ENCODE peak calls at places on chromosomes 5 and 9, in eight cellular contexts. B is HEK293T; F is NCI-H526 treated with DMSO at 0.1 percent for 48 hours; Z is activated naive CD4-positive, alpha-beta T cell; M is retina; K is HT-29; D is stimulated activated naive B cell treated with anti-CD40 and anti-IgM and Interleukin-4, amounts not matched to agents 10 μg/mL and 1 μg/mL and 100 μg/mL, for 72 hours; E is colonic mucosa. G is an unnamed sample.

GRCh38 chr5:54739371-54739770 is 221.8 kb downstream of the SNX18 start:
- DNase-seq in B (no peak), F (no peak), Z (no peak), M (no peak), K (no peak), D (no peak), E (no peak), G (no peak)

GRCh38 chr5:173757817-173758216 is 130.3 kb upstream of the CPEB4 start:
- DNase-seq in B (no peak), F (no peak), Z (no peak), M (peak; percentile 70), K (no peak), D (no peak), E (no peak), G (no peak)

GRCh38 chr9:107711528-107711927 is 222.0 kb upstream of the KLF4 start:
- DNase-seq in B (no peak), F (no peak), Z (no peak), M (no peak), K (peak; percentile 92), D (no peak), E (peak; percentile 89), G (no peak)

GRCh38 chr5:177194278-177194677 is 60.7 kb downstream of the NSD1 start:
- DNase-seq in B (no peak), F (no peak), Z (no peak), M (no peak), K (peak; percentile 48), D (no peak), E (no peak), G (no peak)

GRCh38 chr5:131324311-131324710 is 60.5 kb downstream of the CDC42SE2 start:
- DNase-seq in B (no peak), F (no peak), Z (no peak), M (peak; percentile 18), K (no peak), D (no peak), E (no peak), G (no peak)

GRCh38 chr9:73039253-73039915 is 86.5 kb upstream of the ALDH1A1 start:
- DNase-seq in B (no peak), F (no peak), Z (no peak), M (no peak), K (no peak), D (no peak), E (peak; percentile 28), G (no peak)

GRCh38 chr5:121870489-121870888 is 18.8 kb downstream of the FTMT start:
- DNase-seq in B (no peak), F (peak; percentile 3), Z (no peak), M (no peak), K (peak; percentile 18), D (no peak), E (no peak), G (no peak)

GRCh38 chr5:61697811-61698587 is 365.9 kb downstream of the ZSWIM6 start:
- DNase-seq in B (no peak), F (no peak), Z (no peak), M (no peak), K (no peak), D (no peak), E (no peak), G (no peak)

GRCh38 chr9:135647897-135648296 is 8.6 kb upstream of the GLT6D1 start:
- DNase-seq in B (no peak), F (no peak), Z (no peak), M (no peak), K (no peak), D (no peak), E (no peak), G (no peak)

GRCh38 chr5:171495122-171495700 is 75.8 kb downstream of the FGF18 start:
- DNase-seq in B (no peak), F (no peak), Z (no peak), M (no peak), K (no peak), D (no peak), E (no peak), G (no peak)

GRCh38 chr5:89556215-89557009 is 673.4 kb upstream of the MEF2C start:
- DNase-seq in B (no peak), F (no peak), Z (no peak), M (no peak), K (peak; percentile 64), D (no peak), E (no peak), G (no peak)

GRCh38 chr9:16246785-16247184 is 623.7 kb downstream of the BNC2 start:
- DNase-seq in B (no peak), F (no peak), Z (no peak), M (no peak), K (no peak), D (no peak), E (no peak), G (no peak)

GRCh38 chr5:103397996-103398581 is 139.5 kb downstream of the MACIR start:
- DNase-seq in B (no peak), F (no peak), Z (no peak), M (no peak), K (no peak), D (no peak), E (no peak), G (no peak)

GRCh38 chr5:101995585-101995984 is 300.5 kb downstream of the SLCO4C1 start:
- DNase-seq in B (no peak), F (no peak), Z (no peak), M (no peak), K (peak; percentile 93), D (no peak), E (peak; percentile 32), G (no peak)

GRCh38 chr9:136525841-136526499 is 19.9 kb downstream of the NOTCH1 start:
- DNase-seq in B (no peak), F (peak; percentile 30), Z (no peak), M (peak; percentile 83), K (peak; percentile 77), D (no peak), E (peak; percentile 64), G (no peak)

GRCh38 chr5:10354048-10354872 is 765 bp downstream of the MARCHF6 start:
- DNase-seq in B (peak; percentile 20), F (peak; percentile 44), Z (peak; percentile 20), M (peak; percentile 80), K (peak; percentile 70), D (peak; percentile 56), E (peak; percentile 69), G (peak; percentile 64)

GRCh38 chr5:123035320-123035949 is 1.1 kb downstream of the PPIC start:
- DNase-seq in B (peak; percentile 54), F (no peak), Z (no peak), M (peak; percentile 35), K (peak; percentile 79), D (peak; percentile 11), E (peak; percentile 70), G (no peak)

GRCh38 chr9:73684601-73685000 is 532.9 kb downstream of the ANXA1 start:
- DNase-seq in B (no peak), F (no peak), Z (no peak), M (no peak), K (no peak), D (no peak), E (no peak), G (no peak)

GRCh38 chr9:109440797-109441287 is 57.3 kb downstream of the PTPN3 start:
- DNase-seq in B (peak; percentile 79), F (peak; percentile 35), Z (no peak), M (peak; percentile 58), K (peak; percentile 83), D (peak; percentile 54), E (peak; percentile 50), G (peak; percentile 48)

GRCh38 chr5:170216262-170216864 is 16.4 kb upstream of the C5orf58 start:
- DNase-seq in B (peak; percentile 68), F (peak; percentile 55), Z (no peak), M (peak; percentile 52), K (peak; percentile 37), D (no peak), E (no peak), G (no peak)

GRCh38 chr5:159166416-159166815 is 42.9 kb downstream of the RNF145 start:
- DNase-seq in B (no peak), F (no peak), Z (no peak), M (no peak), K (no peak), D (no peak), E (no peak), G (no peak)

GRCh38 chr9:111525056-111525977 is at the start of gene ZNF483:
- DNase-seq in B (peak; percentile 66), F (peak; percentile 62), Z (peak; percentile 38), M (peak; percentile 94), K (no peak), D (peak; percentile 49), E (peak; percentile 72), G (peak; percentile 79)

GRCh38 chr5:78855026-78855425 is 130.1 kb downstream of the ARSB start:
- DNase-seq in B (no peak), F (no peak), Z (no peak), M (no peak), K (no peak), D (no peak), E (no peak), G (no peak)

GRCh38 chr9:138119202-138120027 is 241.8 kb downstream of the CACNA1B start:
- DNase-seq in B (no peak), F (no peak), Z (no peak), M (no peak), K (no peak), D (no peak), E (no peak), G (no peak)

GRCh38 chr5:124806026-124806856 is 59.8 kb upstream of the ZNF608 start:
- DNase-seq in B (peak; percentile 79), F (peak; percentile 81), Z (no peak), M (peak; percentile 84), K (peak; percentile 86), D (no peak), E (peak; percentile 89), G (peak; percentile 88)

GRCh38 chr5:116759860-116760644 is 185.4 kb upstream of the SEMA6A start:
- DNase-seq in B (no peak), F (no peak), Z (no peak), M (peak; percentile 85), K (no peak), D (no peak), E (no peak), G (no peak)

GRCh38 chr5:154780128-154780527 is 25.0 kb downstream of the LARP1 start:
- DNase-seq in B (no peak), F (no peak), Z (no peak), M (no peak), K (no peak), D (no peak), E (no peak), G (no peak)

GRCh38 chr5:67809589-67809988 is 406.0 kb upstream of the PIK3R1 start:
- DNase-seq in B (no peak), F (no peak), Z (no peak), M (no peak), K (peak; percentile 30), D (no peak), E (no peak), G (peak; percentile 44)

GRCh38 chr9:21974542-21975409 is 19.4 kb downstream of the CDKN2A start:
- DNase-seq in B (peak; percentile 74), F (peak; percentile 88), Z (no peak), M (peak; percentile 77), K (no peak), D (no peak), E (no peak), G (no peak)

GRCh38 chr9:116594552-116594951 is 92.6 kb upstream of the TRIM32 start:
- DNase-seq in B (no peak), F (no peak), Z (no peak), M (no peak), K (no peak), D (no peak), E (no peak), G (no peak)

GRCh38 chr9:124218438-124219289 is 39.1 kb upstream of the NEK6 start:
- DNase-seq in B (no peak), F (no peak), Z (no peak), M (no peak), K (peak; percentile 69), D (peak; percentile 90), E (peak; percentile 80), G (no peak)

GRCh38 chr5:139268364-139269202 is 25.0 kb upstream of the MATR3 start:
- DNase-seq in B (no peak), F (no peak), Z (no peak), M (no peak), K (no peak), D (no peak), E (no peak), G (no peak)

GRCh38 chr5:147685991-147686390 is 96.5 kb downstream of the JAKMIP2 start:
- DNase-seq in B (no peak), F (no peak), Z (no peak), M (no peak), K (no peak), D (no peak), E (no peak), G (no peak)

GRCh38 chr5:10501554-10502075 is 59.9 kb downstream of the ROPN1L start:
- DNase-seq in B (no peak), F (no peak), Z (no peak), M (no peak), K (no peak), D (no peak), E (no peak), G (no peak)